ENCODE peak calls at places on chromosomes 4 and X, in nine cellular contexts. H, M, A, Z, X, V, U, K and F are unnamed samples.

GRCh38 chrX:48904626-48905025 is 6.8 kb downstream of the SLC35A2 start:
- DNase-seq in H (no peak), M (no peak), A (no peak), Z (no peak), X (no peak), V (no peak), U (no peak), K (no peak), F (no peak)

GRCh38 chr4:46508216-46508615 is 118.3 kb upstream of the GABRA2 start:
- DNase-seq in H (no peak), M (no peak), A (no peak), Z (no peak), X (no peak), V (no peak), U (no peak), K (no peak), F (no peak)

GRCh38 chrX:153766098-153766817 is 2.2 kb downstream of the PLXNB3 start:
- DNase-seq in H (peak), M (no peak), A (no peak), Z (peak), X (peak), V (no peak), U (no peak), K (peak), F (peak)

GRCh38 chr4:113080050-113080449 is 30.6 kb downstream of the ANK2 start:
- DNase-seq in H (no peak), M (no peak), A (no peak), Z (no peak), X (no peak), V (no peak), U (no peak), K (no peak), F (no peak)

GRCh38 chr4:74948279-74948678 is 15.4 kb downstream of the PARM1 start:
- DNase-seq in H (no peak), M (no peak), A (no peak), Z (no peak), X (no peak), V (no peak), U (no peak), K (no peak), F (no peak)

GRCh38 chr4:184062769-184063168 is 154.9 kb downstream of the ENPP6 start:
- DNase-seq in H (no peak), M (no peak), A (no peak), Z (no peak), X (no peak), V (no peak), U (no peak), K (no peak), F (no peak)

GRCh38 chr4:742742-743311 is 37.2 kb downstream of the PCGF3 start:
- DNase-seq in H (peak), M (peak), A (peak), Z (no peak), X (peak), V (peak), U (peak), K (peak), F (no peak)

GRCh38 chr4:104693601-104694201 is 199.0 kb upstream of the CXXC4 start:
- DNase-seq in H (no peak), M (no peak), A (no peak), Z (no peak), X (no peak), V (no peak), U (no peak), K (no peak), F (no peak)

GRCh38 chr4:75542824-75543223 is 13.0 kb upstream of the ODAPH start:
- DNase-seq in H (no peak), M (no peak), A (no peak), Z (no peak), X (no peak), V (no peak), U (no peak), K (no peak), F (peak)

GRCh38 chrX:65524139-65524538 is 10.4 kb downstream of the LAS1L start:
- DNase-seq in H (no peak), M (no peak), A (no peak), Z (no peak), X (no peak), V (no peak), U (no peak), K (no peak), F (no peak)

GRCh38 chr4:81081156-81081555 is 50.6 kb downstream of the BMP3 start:
- DNase-seq in H (no peak), M (no peak), A (no peak), Z (no peak), X (no peak), V (no peak), U (no peak), K (no peak), F (no peak)

GRCh38 chr4:107094332-107094731 is 58.2 kb upstream of the DKK2 start:
- DNase-seq in H (peak), M (no peak), A (no peak), Z (no peak), X (no peak), V (no peak), U (no peak), K (peak), F (no peak)

GRCh38 chrX:14361430-14361829 is 167.9 kb upstream of the GLRA2 start:
- DNase-seq in H (no peak), M (no peak), A (no peak), Z (no peak), X (no peak), V (no peak), U (no peak), K (no peak), F (no peak)

GRCh38 chr4:149785686-149786431 is 29.8 kb downstream of the IQCM start:
- DNase-seq in H (no peak), M (no peak), A (no peak), Z (no peak), X (no peak), V (no peak), U (no peak), K (no peak), F (peak)

GRCh38 chrX:71143508-71143907 is 1.1 kb upstream of the NLGN3 start:
- DNase-seq in H (no peak), M (peak), A (no peak), Z (no peak), X (no peak), V (no peak), U (no peak), K (no peak), F (no peak)

DNA sequence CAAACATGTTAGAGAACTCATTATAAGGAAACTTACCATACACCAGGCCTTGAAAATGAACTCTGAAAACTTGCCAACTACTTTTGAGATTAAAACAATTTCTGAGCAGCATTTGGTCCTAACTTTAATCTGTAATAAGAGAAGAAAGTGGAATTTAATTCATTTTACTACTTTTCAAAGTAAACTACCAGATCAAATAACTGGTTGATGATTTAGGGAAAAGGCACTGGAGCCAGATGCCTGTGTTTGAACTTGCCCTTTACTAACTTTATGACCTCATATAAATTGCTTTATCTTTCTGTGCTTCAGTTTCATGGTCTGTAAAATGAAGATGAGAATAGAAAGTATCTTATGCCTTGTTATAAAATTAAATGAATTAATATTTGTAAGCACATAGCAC is 159.9 kb upstream of the PCDH18 start:
- DNase-seq in H (no peak), M (no peak), A (no peak), Z (no peak), X (no peak), V (no peak), U (no peak), K (no peak), F (no peak)
- TF ChIP-seq CTCF in H (no peak), M (no peak), A (no peak), Z (no peak), X (no peak), V (no peak), U (no peak), K (no peak), F (no peak)

GRCh38 chrX:80285131-80285773 is 135.0 kb upstream of the TENT5D start:
- DNase-seq in H (no peak), M (peak), A (peak), Z (no peak), X (peak), V (no peak), U (no peak), K (peak), F (no peak)

DNA sequence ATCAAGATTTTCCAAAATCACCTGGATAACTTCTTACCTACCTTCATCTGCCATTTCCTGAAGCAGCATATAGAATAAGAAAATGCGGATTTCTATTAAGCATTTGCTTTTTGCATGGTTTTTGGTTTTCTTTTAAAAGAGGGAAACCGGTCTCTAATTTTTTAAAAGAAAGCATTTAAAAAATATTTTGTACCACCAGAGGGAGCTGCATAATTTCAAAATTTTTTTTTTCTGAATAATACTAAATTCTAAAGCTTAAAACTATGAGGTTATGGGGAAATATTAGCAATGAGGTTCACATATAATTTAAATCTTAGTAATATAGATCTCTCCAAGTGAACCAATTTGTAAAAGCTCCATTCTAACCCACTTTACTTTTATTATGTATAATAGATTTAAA is 137.7 kb upstream of the TENT5D start:
- DNase-seq in H (no peak), M (no peak), A (no peak), Z (no peak), X (no peak), V (no peak), U (no peak), K (no peak), F (no peak)
- TF ChIP-seq CTCF in H (no peak), M (no peak), A (no peak), Z (no peak), X (no peak), V (no peak), U (peak), K (peak), F (no peak)

GRCh38 chr4:87543835-87544461 is 14.8 kb upstream of the SPARCL1 start:
- DNase-seq in H (no peak), M (peak), A (no peak), Z (no peak), X (peak), V (no peak), U (no peak), K (peak), F (no peak)
- TF ChIP-seq CTCF in H (no peak), M (peak), A (peak), Z (peak), X (peak), V (peak), U (peak), K (peak), F (peak)

DNA sequence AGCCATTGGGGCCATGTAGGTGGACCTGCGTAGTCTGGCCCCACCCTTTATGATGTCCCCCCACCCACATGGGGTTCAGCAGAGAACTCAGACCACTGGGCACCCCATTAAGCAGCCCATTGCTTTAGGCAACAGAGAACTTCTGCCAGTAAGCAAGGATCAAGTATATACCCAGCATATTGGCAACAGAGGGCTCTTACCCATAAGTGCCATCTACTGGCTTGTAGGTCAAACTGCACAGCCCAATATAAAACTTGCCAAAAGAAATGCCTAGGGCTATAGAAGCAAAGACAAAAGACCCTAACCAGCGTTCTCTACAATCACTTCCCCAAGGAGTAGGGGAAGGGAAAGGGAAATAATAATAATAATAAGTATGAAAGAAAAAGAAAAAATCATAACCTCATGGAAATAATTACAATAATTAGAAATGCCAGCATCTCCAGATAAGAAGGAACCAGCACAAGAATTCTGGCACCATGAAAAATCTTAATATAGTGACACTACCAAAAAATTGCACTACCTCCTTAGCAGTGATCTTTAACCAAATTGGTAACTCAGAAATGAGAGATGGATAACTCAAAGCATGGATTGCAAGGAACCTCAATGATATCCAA is 1090.7 kb downstream of the FAT4 start:
- DNase-seq in H (no peak), M (no peak), A (no peak), Z (no peak), X (peak), V (no peak), U (peak), K (peak), F (no peak)
- TF ChIP-seq CTCF in H (peak), M (no peak), A (peak), Z (no peak), X (peak), V (peak), U (peak), K (peak), F (peak)

GRCh38 chrX:29941292-29941691 is 274.1 kb upstream of the MAGEB2 start:
- DNase-seq in H (no peak), M (no peak), A (no peak), Z (no peak), X (no peak), V (no peak), U (no peak), K (peak), F (no peak)

GRCh38 chrX:29935455-29935854 is 279.9 kb upstream of the MAGEB2 start:
- DNase-seq in H (no peak), M (no peak), A (no peak), Z (no peak), X (no peak), V (no peak), U (no peak), K (no peak), F (no peak)

GRCh38 chrX:29940750-29941149 is 274.6 kb upstream of the MAGEB2 start:
- DNase-seq in H (no peak), M (no peak), A (no peak), Z (no peak), X (no peak), V (no peak), U (no peak), K (no peak), F (no peak)
- TF ChIP-seq CTCF in H (no peak), M (no peak), A (no peak), Z (no peak), X (no peak), V (no peak), U (no peak), K (no peak), F (no peak)